ENCODE peak calls at places on chromosomes 12 and 14, in five cellular contexts. E, S, Y, P and K are unnamed samples.

GRCh38 chr14:39229222-39229543 is 4.5 kb upstream of the MIA2 start:
- DNase-seq in E (no peak), S (no peak), Y (no peak), P (no peak), K (no peak)

GRCh38 chr12:120939523-120939922 is 35.4 kb upstream of the SPPL3 start:
- DNase-seq in E (no peak), S (no peak), Y (no peak), P (no peak), K (peak)

GRCh38 chr12:5192727-5193126 is 149.0 kb downstream of the KCNA5 start:
- DNase-seq in E (no peak), S (no peak), Y (no peak), P (no peak), K (no peak)

GRCh38 chr14:103418508-103418818 is 33.2 kb downstream of the MARK3 start:
- DNase-seq in E (no peak), S (no peak), Y (peak), P (no peak), K (peak)

GRCh38 chr14:99262977-99263448 is 9.0 kb downstream of the BCL11B start:
- DNase-seq in E (no peak), S (no peak), Y (no peak), P (no peak), K (no peak)

GRCh38 chr12:63034601-63035000 is 99.7 kb upstream of the PPM1H start:
- DNase-seq in E (no peak), S (no peak), Y (no peak), P (no peak), K (no peak)

GRCh38 chr12:29255061-29255460 is 106.0 kb downstream of the FAR2 start:
- DNase-seq in E (no peak), S (no peak), Y (no peak), P (no peak), K (peak)

GRCh38 chr14:24712374-24712773 is 78.4 kb upstream of the GZMB start:
- DNase-seq in E (no peak), S (no peak), Y (no peak), P (no peak), K (no peak)

GRCh38 chr14:21343035-21343794 is 40.6 kb downstream of the SUPT16H start:
- DNase-seq in E (no peak), S (no peak), Y (no peak), P (no peak), K (no peak)

GRCh38 chr12:90199008-90199407 is 490.4 kb upstream of the ATP2B1 start:
- DNase-seq in E (peak), S (no peak), Y (no peak), P (no peak), K (no peak)

GRCh38 chr12:38389581-38389980 is 73.0 kb downstream of the ALG10B start:
- DNase-seq in E (no peak), S (no peak), Y (no peak), P (no peak), K (no peak)

GRCh38 chr14:74257988-74258704 is 18.9 kb downstream of the VSX2 start:
- DNase-seq in E (no peak), S (no peak), Y (no peak), P (no peak), K (no peak)

GRCh38 chr12:78149459-78149858 is 318.8 kb downstream of the NAV3 start:
- DNase-seq in E (no peak), S (no peak), Y (no peak), P (no peak), K (no peak)

GRCh38 chr12:11839093-11839641 is 189.7 kb downstream of the ETV6 start:
- DNase-seq in E (peak), S (no peak), Y (no peak), P (no peak), K (peak)

GRCh38 chr12:67070307-67070600 is 198.9 kb upstream of the CAND1 start:
- DNase-seq in E (no peak), S (no peak), Y (no peak), P (no peak), K (no peak)

GRCh38 chr14:101827286-101827685 is 65.8 kb downstream of the PPP2R5C start:
- DNase-seq in E (no peak), S (no peak), Y (no peak), P (no peak), K (no peak)

GRCh38 chr12:67069451-67070306 is 199.5 kb upstream of the CAND1 start:
- DNase-seq in E (no peak), S (peak), Y (peak), P (peak), K (peak)

GRCh38 chr14:58367296-58367695 is 28.4 kb upstream of the TOMM20L start:
- DNase-seq in E (no peak), S (no peak), Y (no peak), P (no peak), K (no peak)

GRCh38 chr14:104567141-104567956 is 12.2 kb upstream of the C14orf180 start:
- DNase-seq in E (no peak), S (no peak), Y (no peak), P (no peak), K (no peak)

GRCh38 chr14:21072781-21073339 is 2.8 kb downstream of the ARHGEF40 start:
- DNase-seq in E (no peak), S (no peak), Y (no peak), P (no peak), K (no peak)

GRCh38 chr12:114269153-114269552 is 136.8 kb downstream of the TBX5 start:
- DNase-seq in E (no peak), S (no peak), Y (no peak), P (no peak), K (no peak)

GRCh38 chr12:107594995-107595394 is 90.6 kb upstream of the PWP1 start:
- DNase-seq in E (no peak), S (no peak), Y (no peak), P (no peak), K (no peak)

GRCh38 chr12:19230299-19230866 is 100.8 kb downstream of the PLEKHA5 start:
- DNase-seq in E (no peak), S (no peak), Y (no peak), P (no peak), K (no peak)

GRCh38 chr14:64641760-64642159 is 62.5 kb upstream of the PLEKHG3 start:
- DNase-seq in E (no peak), S (no peak), Y (no peak), P (no peak), K (no peak)
- TF ChIP-seq MYC in E (no peak), S (no peak), Y (no peak), P (no peak), K (no peak)

GRCh38 chr14:66509874-66510273 is 1.9 kb downstream of the GPHN start:
- DNase-seq in E (no peak), S (no peak), Y (no peak), P (no peak), K (peak)

GRCh38 chr14:66508846-66509621 is 1.1 kb downstream of the GPHN start:
- DNase-seq in E (peak), S (peak), Y (no peak), P (no peak), K (peak)

GRCh38 chr14:66507181-66507721 is 696 bp upstream of the GPHN start:
- DNase-seq in E (no peak), S (peak), Y (no peak), P (no peak), K (no peak)

GRCh38 chr14:66508547-66508845 is 549 bp downstream of the GPHN start:
- DNase-seq in E (no peak), S (no peak), Y (peak), P (no peak), K (no peak)

DNA sequence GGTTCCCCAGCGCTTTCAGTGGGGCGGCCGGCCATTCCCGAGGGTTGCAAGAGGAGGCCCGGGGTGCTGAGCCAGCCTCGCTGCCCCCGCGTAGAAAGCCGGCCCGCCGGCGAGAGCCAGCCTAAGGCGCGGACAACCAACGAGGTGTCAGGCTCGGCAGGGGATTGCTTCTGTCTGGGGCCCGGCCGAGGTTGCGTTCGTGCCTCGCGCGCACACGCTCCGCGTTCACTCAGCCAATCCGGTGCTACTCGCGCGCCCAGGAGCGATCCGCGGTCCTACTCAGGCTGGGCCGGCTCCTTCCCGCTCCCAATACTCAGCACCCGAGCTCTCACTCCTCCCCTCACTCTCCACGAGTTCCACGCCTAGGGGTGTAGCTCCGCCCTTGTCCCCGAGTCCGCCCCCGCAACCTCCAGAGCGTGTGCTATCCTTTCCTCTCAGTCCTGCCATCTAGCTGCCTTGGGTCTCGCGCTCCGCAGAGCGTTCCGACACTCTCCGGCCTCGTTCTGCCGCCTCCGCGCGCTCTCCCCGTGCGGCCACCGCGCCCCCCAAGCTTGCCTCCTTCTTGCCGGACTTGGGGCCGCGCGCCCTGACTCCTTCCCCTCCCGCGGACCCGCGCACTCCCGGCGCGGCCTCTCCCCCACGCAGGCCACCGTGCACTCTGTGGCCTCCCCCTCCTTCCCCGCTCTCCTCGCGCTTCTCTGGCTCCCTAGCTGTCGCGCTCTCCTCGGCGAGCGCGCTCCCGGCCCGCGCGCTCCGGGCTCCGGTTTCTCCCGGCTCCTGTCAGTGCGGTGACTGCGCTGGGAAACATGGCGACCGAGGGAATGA is at the start of gene GPHN:
- DNase-seq in E (peak), S (peak), Y (peak), P (peak), K (peak)
- TF ChIP-seq POLR2A in E (peak), S (peak), Y (peak), P (peak), K (peak)

GRCh38 chr12:51872689-51872981 is 15.3 kb upstream of the ANKRD33 start:
- DNase-seq in E (no peak), S (no peak), Y (no peak), P (no peak), K (no peak)

GRCh38 chr12:51874486-51874885 is 13.4 kb upstream of the ANKRD33 start:
- DNase-seq in E (no peak), S (no peak), Y (no peak), P (no peak), K (no peak)

GRCh38 chr12:51871918-51872688 is 15.8 kb upstream of the ANKRD33 start:
- DNase-seq in E (no peak), S (no peak), Y (no peak), P (no peak), K (no peak)

GRCh38 chr12:51874013-51874412 is 13.9 kb upstream of the ANKRD33 start:
- DNase-seq in E (no peak), S (no peak), Y (no peak), P (no peak), K (no peak)

DNA sequence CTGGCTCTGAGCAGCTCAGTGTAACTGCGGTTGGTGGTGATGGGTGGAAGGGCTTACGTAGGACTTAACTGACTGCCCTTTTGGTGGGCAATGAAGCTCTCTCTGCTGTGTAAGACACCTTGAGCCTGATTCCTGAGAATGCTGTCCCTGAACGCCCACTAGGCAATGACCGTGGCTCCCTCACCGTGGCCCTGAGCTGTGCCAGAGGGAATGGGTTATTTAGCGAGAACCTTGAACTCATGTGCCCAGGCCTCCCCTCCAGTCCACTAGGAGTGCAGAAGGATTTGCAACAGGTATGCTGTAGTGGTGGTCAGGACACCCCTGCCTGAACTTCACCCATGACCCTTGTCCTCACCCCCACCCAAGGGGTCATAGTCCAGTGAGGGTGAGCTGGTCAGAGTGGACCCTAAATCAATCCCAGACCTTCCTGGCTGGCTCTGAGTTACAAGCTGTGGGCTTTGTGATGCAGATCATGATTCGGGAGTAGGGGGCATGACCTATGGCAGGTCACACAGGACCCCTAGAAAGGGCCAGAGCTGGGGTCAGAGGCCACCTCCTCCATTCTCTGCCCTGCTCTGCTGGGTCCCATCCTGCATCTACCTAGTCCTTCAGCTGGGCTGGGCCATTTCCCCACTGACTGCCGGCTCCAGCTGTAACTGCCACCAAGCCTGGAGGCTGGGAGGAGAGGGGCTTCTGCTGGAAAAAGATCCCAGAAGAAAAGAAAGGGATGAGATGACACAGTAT is 14.5 kb upstream of the ANKRD33 start:
- DNase-seq in E (no peak), S (no peak), Y (no peak), P (no peak), K (no peak)
- TF ChIP-seq MYC in E (no peak), S (no peak), Y (no peak), P (no peak), K (no peak)

GRCh38 chr14:52950410-52950897 is 396 bp downstream of the FERMT2 start:
- DNase-seq in E (peak), S (peak), Y (peak), P (peak), K (peak)
- TF ChIP-seq POLR2A in E (peak), S (no peak), Y (no peak), P (no peak), K (no peak)